ENCODE peak calls at places on chromosomes 1 and 21, in six cellular contexts. J, H, M, G, C and K are unnamed samples.

GRCh38 chr1:30715216-30715615 is 8.2 kb downstream of the MATN1 start:
- DNase-seq in M (no peak), C (no peak), G (no peak), H (no peak), J (peak; percentile 26), K (peak; percentile 35)

GRCh38 chr1:12359734-12360133 is 129.9 kb downstream of the VPS13D start:
- DNase-seq in M (peak; percentile 48), G (no peak), H (no peak), J (no peak), C (no peak), K (no peak)

GRCh38 chr1:47997289-47998200 is at the start of gene TRABD2B:
- DNase-seq in C (peak; percentile 89), M (peak; percentile 39), J (peak; percentile 67), G (peak; percentile 84), H (peak; percentile 89), K (peak; percentile 79)

GRCh38 chr1:202259705-202260104 is 66.1 kb downstream of the LGR6 start:
- DNase-seq in C (no peak), H (no peak), J (no peak), M (no peak), G (no peak), K (no peak)

GRCh38 chr1:201309420-201309819 is 26.1 kb downstream of the PKP1 start:
- DNase-seq in J (no peak), G (peak; percentile 81), M (peak; percentile 78), C (peak; percentile 88), H (peak; percentile 33), K (peak; percentile 84)

GRCh38 chr1:198878566-198878965 is 239.7 kb downstream of the PTPRC start:
- DNase-seq in M (no peak), G (no peak), J (no peak), C (no peak), H (no peak), K (no peak)

GRCh38 chr1:17032741-17033140 is 21.0 kb upstream of the ATP13A2 start:
- DNase-seq in H (no peak), J (no peak), G (no peak), C (no peak), M (no peak), K (no peak)

GRCh38 chr1:66778969-66779368 is 22.1 kb downstream of the INSL5 start:
- DNase-seq in J (no peak), H (no peak), M (no peak), G (no peak), C (no peak), K (no peak)

GRCh38 chr1:51642739-51643142 is 25.8 kb downstream of the OSBPL9 start:
- DNase-seq in G (no peak), H (no peak), J (no peak), C (peak; percentile 24), M (peak; percentile 93), K (no peak)

GRCh38 chr1:30730351-30731108 is 7.1 kb upstream of the MATN1 start:
- DNase-seq in H (no peak), G (no peak), M (no peak), C (no peak), J (no peak), K (no peak)

GRCh38 chr1:100308777-100309176 is 42.8 kb downstream of the RTCA start:
- DNase-seq in G (no peak), M (peak; percentile 41), H (no peak), C (no peak), J (no peak), K (no peak)

GRCh38 chr21:31887596-31887920 is 14.7 kb downstream of the HUNK start:
- DNase-seq in C (no peak), M (no peak), J (no peak), G (no peak), H (no peak), K (no peak)

GRCh38 chr1:185961664-185962063 is 227.5 kb downstream of the HMCN1 start:
- DNase-seq in H (no peak), G (no peak), C (no peak), J (no peak), M (peak; percentile 62), K (no peak)

GRCh38 chr1:109547412-109548320 is 749 bp upstream of the GNAI3 start:
- DNase-seq in C (peak; percentile 47), J (peak; percentile 16), G (no peak), H (peak; percentile 12), M (peak; percentile 25), K (peak; percentile 52)

GRCh38 chr1:154329551-154330131 is 4.3 kb downstream of the ATP8B2 start:
- DNase-seq in H (no peak), M (no peak), J (no peak), C (no peak), G (no peak), K (no peak)

GRCh38 chr1:115062542-115063004 is 26.7 kb downstream of the TSPAN2 start:
- DNase-seq in G (peak; percentile 91), J (peak; percentile 78), H (no peak), M (peak; percentile 91), C (peak; percentile 23), K (peak; percentile 48)

GRCh38 chr1:77542784-77543183 is 139.7 kb downstream of the ZZZ3 start:
- DNase-seq in G (no peak), C (no peak), J (no peak), M (peak; percentile 55), H (no peak), K (no peak)

GRCh38 chr21:41767606-41768370 is 936 bp upstream of the RIPK4 start:
- DNase-seq in G (no peak), J (no peak), C (peak; percentile 49), H (no peak), M (peak; percentile 32), K (no peak)

GRCh38 chr1:195946500-195946899 is 661.7 kb downstream of the KCNT2 start:
- DNase-seq in J (no peak), G (no peak), H (no peak), M (no peak), C (no peak), K (no peak)

GRCh38 chr21:33025106-33025470 is 647 bp upstream of the OLIG2 start:
- DNase-seq in G (no peak), M (no peak), C (no peak), H (peak; percentile 14), J (no peak), K (no peak)

GRCh38 chr21:41641821-41642368 is 125.0 kb downstream of the RIPK4 start:
- DNase-seq in M (peak; percentile 93), C (peak; percentile 71), J (no peak), H (no peak), G (peak; percentile 55), K (no peak)

GRCh38 chr1:218735436-218735835 is 390.3 kb downstream of the TGFB2 start:
- DNase-seq in J (no peak), G (no peak), H (no peak), C (no peak), M (peak; percentile 93), K (no peak)

GRCh38 chr1:59601032-59601431 is 213.7 kb upstream of the HOOK1 start:
- DNase-seq in H (no peak), M (peak; percentile 84), C (no peak), G (no peak), J (no peak), K (no peak)

GRCh38 chr1:181100924-181101323 is 12.4 kb downstream of the IER5 start:
- DNase-seq in C (no peak), J (no peak), G (no peak), M (no peak), H (no peak), K (no peak)

GRCh38 chr1:76944942-76945341 is 77.7 kb downstream of the ST6GALNAC5 start:
- DNase-seq in H (no peak), C (no peak), M (peak; percentile 56), J (no peak), G (no peak), K (no peak)

GRCh38 chr1:226100436-226101347 is 38.2 kb downstream of the H3-3A start:
- DNase-seq in H (peak; percentile 60), J (peak; percentile 57), G (no peak), C (peak; percentile 48), M (peak; percentile 55), K (peak; percentile 56)

GRCh38 chr1:77796695-77797405 is 17.4 kb downstream of the MIGA1 start:
- DNase-seq in G (no peak), M (no peak), J (no peak), C (no peak), H (no peak), K (no peak)

GRCh38 chr1:58047265-58047858 is 499.2 kb downstream of the OMA1 start:
- DNase-seq in J (peak; percentile 24), C (peak; percentile 45), G (no peak), H (peak; percentile 54), M (no peak), K (no peak)

GRCh38 chr1:156006666-156007376 is 13.9 kb downstream of the SSR2 start:
- DNase-seq in G (no peak), M (no peak), H (no peak), C (no peak), J (no peak), K (no peak)

GRCh38 chr1:219345953-219346352 is 172.3 kb downstream of the LYPLAL1 start:
- DNase-seq in G (no peak), C (no peak), H (no peak), M (no peak), J (no peak), K (no peak)

GRCh38 chr1:53959664-53960250 is 13.6 kb downstream of the LRRC42 start:
- DNase-seq in J (no peak), M (no peak), H (peak; percentile 42), C (no peak), G (no peak), K (no peak)

GRCh38 chr1:194295690-194296089 is 1109.3 kb upstream of the B3GALT2 start:
- DNase-seq in G (no peak), C (peak; percentile 70), M (peak; percentile 38), H (peak; percentile 27), J (no peak), K (peak; percentile 32)

GRCh38 chr1:185719021-185719420 is 15.2 kb upstream of the HMCN1 start:
- DNase-seq in J (no peak), C (peak; percentile 25), G (no peak), M (peak; percentile 97), H (no peak), K (no peak)

GRCh38 chr1:60971330-60971729 is 111.0 kb upstream of the NFIA start:
- DNase-seq in G (no peak), H (no peak), C (no peak), J (no peak), M (no peak), K (no peak)

GRCh38 chr1:168387781-168388760 is 107.4 kb downstream of the TBX19 start:
- DNase-seq in H (no peak), M (no peak), G (no peak), J (no peak), C (no peak), K (no peak)

GRCh38 chr1:156436319-156437043 is 64.1 kb downstream of the MEF2D start:
- DNase-seq in J (no peak), G (no peak), M (no peak), C (no peak), H (no peak), K (no peak)

GRCh38 chr1:184986250-184986649 is 11.9 kb upstream of the NIBAN1 start:
- DNase-seq in J (no peak), M (peak; percentile 32), H (no peak), C (peak; percentile 49), G (no peak), K (no peak)

GRCh38 chr1:15137807-15138206 is 15.7 kb upstream of the TMEM51 start:
- DNase-seq in M (no peak), J (no peak), G (no peak), H (no peak), C (no peak), K (no peak)

GRCh38 chr1:162560303-162561036 is 1.1 kb upstream of the UAP1 start:
- DNase-seq in J (no peak), C (peak; percentile 49), M (no peak), G (no peak), H (no peak), K (no peak)